ENCODE peak calls at places on chromosomes 5 and 9, in eight cellular contexts. S is endodermal cell; W is head of caudate nucleus; Q is stimulated activated CD8-positive, alpha-beta memory T cell treated with anti-CD3 and anti-CD28 coated beads, Interleukin-7, amount 100 ng/mL, for 1 hour; Z is mucosa of descending colon; U is neural crest cell; L is T1000; E is cerebellar cortex. D is an unnamed sample.

GRCh38 chr5:53368516-53368915 is 111.9 kb upstream of the FST start:
- DNase-seq in Z (no peak), Q (no peak), E (no peak), S (no peak), W (no peak), L (no peak), U (no peak), D (no peak)

GRCh38 chr9:105064248-105065118 is 136.5 kb upstream of the ABCA1 start:
- DNase-seq in Z (peak), L (peak), E (peak), Q (no peak), U (peak), W (peak), S (peak), D (peak)

GRCh38 chr9:87547665-87548064 is 50.0 kb downstream of the DAPK1 start:
- DNase-seq in E (no peak), W (no peak), Q (no peak), L (no peak), U (no peak), Z (no peak), S (no peak), D (no peak)

GRCh38 chr5:137141779-137142178 is 357.3 kb downstream of the SPOCK1 start:
- DNase-seq in L (no peak), Z (no peak), E (peak), W (no peak), Q (no peak), U (no peak), S (no peak), D (no peak)

GRCh38 chr5:141529873-141530272 is 41.0 kb downstream of the PCDHGC5 start:
- DNase-seq in S (no peak), Q (no peak), W (no peak), U (no peak), L (no peak), E (no peak), Z (no peak), D (no peak)

GRCh38 chr5:177312649-177313181 is 1.0 kb upstream of the MXD3 start:
- DNase-seq in Z (peak), E (no peak), U (no peak), Q (no peak), S (peak), L (peak), W (no peak), D (no peak)

GRCh38 chr9:91664669-91665068 is 241.0 kb upstream of the NFIL3 start:
- DNase-seq in E (no peak), W (no peak), S (no peak), Z (no peak), Q (no peak), L (no peak), U (no peak), D (no peak)

GRCh38 chr5:168328804-168329203 is 37.4 kb downstream of the WWC1 start:
- DNase-seq in E (no peak), S (peak), Q (no peak), Z (peak), L (no peak), U (no peak), W (no peak), D (no peak)

GRCh38 chr5:134177197-134178171 is 734 bp upstream of the SKP1 start:
- DNase-seq in W (no peak), L (peak), Z (peak), E (peak), U (no peak), Q (no peak), S (peak), D (no peak)

GRCh38 chr9:84782228-84782866 is 112.8 kb downstream of the NTRK2 start:
- DNase-seq in Q (no peak), Z (no peak), W (no peak), L (no peak), E (no peak), S (no peak), U (no peak), D (no peak)

GRCh38 chr9:89891221-89892052 is 286.6 kb downstream of the GADD45G start:
- DNase-seq in S (peak), W (peak), L (no peak), Q (no peak), Z (no peak), U (no peak), E (no peak), D (peak)

GRCh38 chr9:78130004-78130403 is 98.4 kb upstream of the GNAQ start:
- DNase-seq in E (peak), Z (no peak), U (peak), W (peak), L (no peak), Q (no peak), S (peak), D (peak)

GRCh38 chr9:37386988-37387387 is 35.5 kb upstream of the GRHPR start:
- DNase-seq in U (no peak), Z (no peak), Q (no peak), E (no peak), S (no peak), W (no peak), L (no peak), D (no peak)

GRCh38 chr9:2576631-2577030 is 45.0 kb upstream of the VLDLR start:
- DNase-seq in S (no peak), U (no peak), Z (no peak), L (no peak), E (no peak), Q (no peak), W (no peak), D (no peak)

GRCh38 chr9:120109242-120109641 is 470.7 kb downstream of the CDK5RAP2 start:
- DNase-seq in E (peak), W (no peak), U (peak), Z (no peak), L (no peak), Q (no peak), S (peak), D (no peak)

GRCh38 chr9:75010570-75010969 is 17.5 kb downstream of the CARNMT1 start:
- DNase-seq in U (no peak), Q (no peak), Z (no peak), L (no peak), E (no peak), S (no peak), W (no peak), D (no peak)

GRCh38 chr9:16571127-16571848 is 299.2 kb downstream of the BNC2 start:
- DNase-seq in W (no peak), E (no peak), U (no peak), Z (no peak), Q (no peak), S (no peak), L (no peak), D (no peak)

GRCh38 chr5:82388186-82388585 is 110.0 kb upstream of the RPS23 start:
- DNase-seq in S (no peak), L (no peak), U (no peak), Q (no peak), E (no peak), W (no peak), Z (no peak), D (no peak)

GRCh38 chr9:99327667-99328066 is 105.6 kb downstream of the SEC61B start:
- DNase-seq in E (no peak), U (no peak), S (no peak), Q (no peak), Z (no peak), L (no peak), W (no peak), D (no peak)

GRCh38 chr9:124345751-124346281 is 69.4 kb downstream of the PSMB7 start:
- DNase-seq in W (no peak), U (no peak), E (no peak), Z (peak), Q (no peak), S (no peak), L (no peak), D (no peak)

GRCh38 chr9:21450733-21451394 is 10.6 kb downstream of the IFNA1 start:
- DNase-seq in Q (no peak), U (no peak), W (no peak), E (no peak), L (no peak), S (no peak), Z (no peak), D (no peak)

GRCh38 chr9:20988916-20989315 is 42.5 kb downstream of the HACD4 start:
- DNase-seq in Q (no peak), E (peak), L (no peak), Z (no peak), U (no peak), S (no peak), W (no peak), D (no peak)

GRCh38 chr5:93117753-93118531 is 463.1 kb downstream of the NR2F1-AS1 start:
- DNase-seq in L (no peak), W (no peak), U (no peak), Q (no peak), S (no peak), E (no peak), Z (no peak), D (no peak)

GRCh38 chr9:88972401-88972800 is 18.9 kb upstream of the S1PR3 start:
- DNase-seq in L (no peak), U (no peak), S (peak), E (no peak), Z (no peak), Q (no peak), W (no peak), D (no peak)

GRCh38 chr9:12790883-12791282 is 16.1 kb downstream of the LURAP1L start:
- DNase-seq in W (no peak), Q (no peak), S (no peak), Z (no peak), L (no peak), U (no peak), E (peak), D (no peak)

GRCh38 chr5:171272996-171273970 is 35.8 kb upstream of the TLX3 start:
- DNase-seq in S (peak), E (peak), U (no peak), Q (no peak), Z (no peak), L (no peak), W (no peak), D (no peak)

GRCh38 chr9:110440161-110440560 is 102.5 kb upstream of the TXNDC8 start:
- DNase-seq in E (peak), S (no peak), Z (no peak), W (no peak), Q (no peak), L (no peak), U (no peak), D (no peak)

GRCh38 chr5:7745882-7746735 is 104.8 kb downstream of the CFAP90 start:
- DNase-seq in L (peak), W (peak), E (peak), U (peak), Q (peak), Z (no peak), S (peak), D (peak)

GRCh38 chr5:78526049-78526525 is 122.5 kb downstream of the LHFPL2 start:
- DNase-seq in W (no peak), Q (no peak), Z (no peak), L (no peak), E (no peak), S (no peak), U (no peak), D (no peak)

GRCh38 chr9:127186799-127187198 is 64.4 kb upstream of the ANGPTL2 start:
- DNase-seq in Q (no peak), Z (no peak), L (no peak), S (no peak), U (no peak), W (no peak), E (no peak), D (no peak)

GRCh38 chr9:16321461-16322119 is 548.9 kb downstream of the BNC2 start:
- DNase-seq in W (no peak), S (no peak), Q (no peak), Z (no peak), L (peak), U (peak), E (no peak), D (no peak)

GRCh38 chr5:14164764-14165163 is 21.6 kb downstream of the TRIO start:
- DNase-seq in Q (no peak), U (no peak), Z (no peak), W (no peak), S (peak), E (no peak), L (no peak), D (no peak)

GRCh38 chr5:114050087-114050486 is 311.8 kb upstream of the KCNN2 start:
- DNase-seq in S (no peak), Z (no peak), Q (no peak), U (no peak), E (no peak), L (no peak), W (no peak), D (no peak)

GRCh38 chr5:69416180-69416579 is 1.3 kb downstream of the MARVELD2 start:
- DNase-seq in W (no peak), U (no peak), E (no peak), L (no peak), Q (no peak), S (peak), Z (no peak), D (no peak)

GRCh38 chr5:132455614-132456115 is 34.9 kb downstream of the IRF1 start:
- DNase-seq in E (no peak), W (no peak), Z (peak), U (no peak), Q (no peak), S (peak), L (no peak), D (no peak)

D was measured in hippocampal formation.